ENCODE peak calls at places on chromosomes 4 and X, in eight cellular contexts. F, S, V, R, U, Y, K and D are unnamed samples.

GRCh38 chrX:136055651-136056221 is 70.5 kb downstream of the SLC9A6 start:
- DNase-seq in F (no peak), S (no peak), V (peak; percentile 19), R (no peak), U (peak; percentile 87), Y (no peak), K (no peak), D (no peak)

GRCh38 chrX:141220342-141221008 is 21.8 kb downstream of the SPANXC start:
- DNase-seq in F (no peak), S (no peak), V (no peak), R (no peak), U (peak; percentile 71), Y (no peak), K (no peak), D (peak; percentile 16)

GRCh38 chr4:146049802-146050201 is 111.2 kb upstream of the ZNF827 start:
- DNase-seq in F (no peak), S (no peak), V (no peak), R (no peak), U (no peak), Y (no peak), K (peak; percentile 76), D (no peak)

GRCh38 chrX:121154858-121155404 is 107.5 kb downstream of the GLUD2 start:
- DNase-seq in F (no peak), S (no peak), V (no peak), R (no peak), U (no peak), Y (no peak), K (no peak), D (no peak)

GRCh38 chr4:149113804-149114430 is 671.7 kb upstream of the NR3C2 start:
- DNase-seq in F (no peak), S (no peak), V (no peak), R (no peak), U (peak; percentile 74), Y (no peak), K (no peak), D (no peak)

GRCh38 chr4:165207016-165207430 is 338 bp upstream of the KLHL2 start:
- DNase-seq in F (no peak), S (no peak), V (peak; percentile 39), R (no peak), U (peak; percentile 18), Y (no peak), K (no peak), D (no peak)

GRCh38 chr4:106266201-106266600 is 49.8 kb downstream of the TBCK start:
- DNase-seq in F (no peak), S (no peak), V (no peak), R (peak; percentile 14), U (peak; percentile 65), Y (no peak), K (no peak), D (no peak)

GRCh38 chr4:94877973-94878372 is 120.2 kb downstream of the BMPR1B start:
- DNase-seq in F (no peak), S (no peak), V (no peak), R (no peak), U (peak; percentile 58), Y (no peak), K (no peak), D (no peak)

GRCh38 chr4:168826620-168827019 is 183.4 kb downstream of the CBR4 start:
- DNase-seq in F (no peak), S (no peak), V (no peak), R (no peak), U (no peak), Y (no peak), K (no peak), D (no peak)

GRCh38 chr4:113006632-113007031 is 42.8 kb upstream of the ANK2 start:
- DNase-seq in F (no peak), S (no peak), V (no peak), R (no peak), U (no peak), Y (no peak), K (no peak), D (no peak)

GRCh38 chr4:17811078-17811603 is 362 bp downstream of the NCAPG start:
- DNase-seq in F (no peak), S (no peak), V (peak; percentile 20), R (no peak), U (peak; percentile 23), Y (no peak), K (peak; percentile 15), D (no peak)

GRCh38 chr4:71992571-71992970 is 39.2 kb upstream of the NPFFR2 start:
- DNase-seq in F (no peak), S (no peak), V (no peak), R (no peak), U (peak; percentile 17), Y (no peak), K (no peak), D (peak; percentile 8)

GRCh38 chrX:16188687-16189086 is 21.4 kb downstream of the MAGEB17 start:
- DNase-seq in F (no peak), S (no peak), V (no peak), R (no peak), U (peak; percentile 27), Y (no peak), K (no peak), D (no peak)

GRCh38 chrX:45598841-45599240 is 398.2 kb upstream of the DIPK2B start:
- DNase-seq in F (no peak), S (no peak), V (no peak), R (no peak), U (peak; percentile 22), Y (no peak), K (no peak), D (no peak)

GRCh38 chr4:24473309-24473721 is 111.0 kb downstream of the DHX15 start:
- DNase-seq in F (peak; percentile 65), S (no peak), V (peak; percentile 24), R (peak; percentile 12), U (peak; percentile 30), Y (peak; percentile 12), K (no peak), D (no peak)

GRCh38 chr4:173399016-173399415 is at the start of gene SCRG1:
- DNase-seq in F (no peak), S (no peak), V (peak; percentile 84), R (no peak), U (no peak), Y (no peak), K (no peak), D (no peak)

GRCh38 chr4:159268607-159269006 is 165.7 kb downstream of the RAPGEF2 start:
- DNase-seq in F (no peak), S (no peak), V (no peak), R (no peak), U (peak; percentile 52), Y (no peak), K (no peak), D (no peak)

GRCh38 chr4:97074531-97074930 is 1068.7 kb downstream of the STPG2 start:
- DNase-seq in F (no peak), S (no peak), V (no peak), R (no peak), U (no peak), Y (no peak), K (no peak), D (no peak)

GRCh38 chrX:1462596-1463251 is 10.0 kb upstream of the ASMTL start:
- DNase-seq in F (no peak), S (no peak), V (peak; percentile 14), R (no peak), U (peak; percentile 76), Y (no peak), K (peak; percentile 39), D (no peak)

GRCh38 chrX:115896362-115896761 is 274.2 kb upstream of the AGTR2 start:
- DNase-seq in F (no peak), S (no peak), V (no peak), R (no peak), U (no peak), Y (no peak), K (no peak), D (no peak)

GRCh38 chr4:140242357-140243284 is 88.6 kb upstream of the MAML3 start:
- DNase-seq in F (no peak), S (no peak), V (no peak), R (no peak), U (no peak), Y (no peak), K (peak; percentile 53), D (no peak)

GRCh38 chr4:86961103-86961502 is 26.3 kb downstream of the AFF1 start:
- DNase-seq in F (no peak), S (no peak), V (no peak), R (no peak), U (no peak), Y (no peak), K (peak; percentile 33), D (no peak)

GRCh38 chr4:83259586-83259985 is 25.0 kb downstream of the COQ2 start:
- DNase-seq in F (no peak), S (no peak), V (no peak), R (no peak), U (no peak), Y (no peak), K (no peak), D (no peak)

GRCh38 chr4:167606551-167606950 is 372.3 kb upstream of the SPOCK3 start:
- DNase-seq in F (no peak), S (no peak), V (no peak), R (no peak), U (no peak), Y (no peak), K (no peak), D (no peak)

GRCh38 chr4:52076731-52077130 is 25.6 kb downstream of the SPATA18 start:
- DNase-seq in F (peak; percentile 90), S (no peak), V (peak; percentile 26), R (no peak), U (no peak), Y (no peak), K (no peak), D (no peak)

GRCh38 chr4:82217986-82218715 is 155.6 kb downstream of the HNRNPD start:
- DNase-seq in F (no peak), S (no peak), V (no peak), R (peak; percentile 17), U (no peak), Y (peak; percentile 37), K (no peak), D (no peak)

GRCh38 chrX:10486373-10486772 is 134.0 kb downstream of the MID1 start:
- DNase-seq in F (no peak), S (no peak), V (no peak), R (no peak), U (peak; percentile 87), Y (no peak), K (no peak), D (peak; percentile 60)

GRCh38 chr4:26873391-26874026 is 12.9 kb downstream of the STIM2 start:
- DNase-seq in F (no peak), S (no peak), V (no peak), R (no peak), U (no peak), Y (no peak), K (peak; percentile 46), D (no peak)

GRCh38 chr4:8048856-8049686 is 109.4 kb upstream of the AFAP1 start:
- DNase-seq in F (peak; percentile 86), S (no peak), V (no peak), R (no peak), U (no peak), Y (no peak), K (no peak), D (no peak)

GRCh38 chrX:20531667-20532066 is 265.0 kb upstream of the RPS6KA3 start:
- DNase-seq in F (no peak), S (no peak), V (no peak), R (no peak), U (peak; percentile 40), Y (no peak), K (no peak), D (no peak)

GRCh38 chrX:112704226-112704625 is 24.5 kb upstream of the LHFPL1 start:
- DNase-seq in F (no peak), S (no peak), V (no peak), R (no peak), U (no peak), Y (no peak), K (no peak), D (no peak)